ENCODE peak calls at places on chromosomes 3 and 15, in seven cellular contexts. One of them, this sample, is unnamed.

GRCh38 chr3:279325-279724 is 82.8 kb downstream of the CHL1 start:
- DNase-seq in tibial artery: no peak
- DNase-seq in RWPE1: no peak
- DNase-seq in GM13976: no peak
- DNase-seq in sigmoid colon: no peak
- DNase-seq in neural crest cell: no peak
- DNase-seq in IMR-90: no peak
- DNase-seq in this sample: no peak

GRCh38 chr15:89221543-89221942 is at the start of gene RLBP1:
- DNase-seq in tibial artery: no peak
- DNase-seq in sigmoid colon: no peak
- DNase-seq in GM13976: no peak
- DNase-seq in neural crest cell: peak
- DNase-seq in IMR-90: no peak
- DNase-seq in RWPE1: peak
- DNase-seq in this sample: no peak

GRCh38 chr15:87866961-87867360 is 389.6 kb downstream of the NTRK3 start:
- DNase-seq in tibial artery: no peak
- DNase-seq in GM13976: no peak
- DNase-seq in neural crest cell: no peak
- DNase-seq in RWPE1: no peak
- DNase-seq in sigmoid colon: no peak
- DNase-seq in IMR-90: no peak
- DNase-seq in this sample: no peak

GRCh38 chr3:105781871-105782270 is 86.9 kb downstream of the CBLB start:
- DNase-seq in sigmoid colon: no peak
- DNase-seq in IMR-90: peak
- DNase-seq in RWPE1: no peak
- DNase-seq in neural crest cell: no peak
- DNase-seq in GM13976: no peak
- DNase-seq in tibial artery: no peak
- DNase-seq in this sample: no peak

GRCh38 chr3:14475601-14476000 is 64.5 kb downstream of the GRIP2 start:
- DNase-seq in IMR-90: no peak
- DNase-seq in GM13976: no peak
- DNase-seq in neural crest cell: no peak
- DNase-seq in sigmoid colon: no peak
- DNase-seq in tibial artery: no peak
- DNase-seq in RWPE1: no peak
- DNase-seq in this sample: no peak

GRCh38 chr3:109910772-109911171 is 573.4 kb upstream of the DPPA4 start:
- DNase-seq in sigmoid colon: no peak
- DNase-seq in tibial artery: no peak
- DNase-seq in neural crest cell: no peak
- DNase-seq in RWPE1: no peak
- DNase-seq in IMR-90: no peak
- DNase-seq in GM13976: no peak
- DNase-seq in this sample: no peak

GRCh38 chr15:70267306-70267705 is 169.6 kb upstream of the TLE3 start:
- DNase-seq in RWPE1: no peak
- DNase-seq in neural crest cell: no peak
- DNase-seq in sigmoid colon: no peak
- DNase-seq in GM13976: no peak
- DNase-seq in IMR-90: no peak
- DNase-seq in tibial artery: no peak
- DNase-seq in this sample: no peak

GRCh38 chr3:69791919-69792399 is 52.7 kb downstream of the MITF start:
- DNase-seq in sigmoid colon: no peak
- DNase-seq in IMR-90: peak
- DNase-seq in GM13976: no peak
- DNase-seq in tibial artery: no peak
- DNase-seq in neural crest cell: no peak
- DNase-seq in RWPE1: no peak
- DNase-seq in this sample: no peak

GRCh38 chr3:122786067-122786466 is 7.6 kb downstream of the HSPBAP1 start:
- DNase-seq in tibial artery: no peak
- DNase-seq in IMR-90: peak
- DNase-seq in RWPE1: peak
- DNase-seq in sigmoid colon: no peak
- DNase-seq in GM13976: no peak
- DNase-seq in neural crest cell: no peak
- DNase-seq in this sample: no peak

GRCh38 chr3:63855333-63855940 is 8.2 kb downstream of the THOC7 start:
- DNase-seq in sigmoid colon: no peak
- DNase-seq in neural crest cell: no peak
- DNase-seq in GM13976: no peak
- DNase-seq in tibial artery: no peak
- DNase-seq in RWPE1: no peak
- DNase-seq in IMR-90: no peak
- DNase-seq in this sample: no peak

GRCh38 chr3:7282988-7283387 is 422.1 kb downstream of the GRM7 start:
- DNase-seq in sigmoid colon: no peak
- DNase-seq in IMR-90: no peak
- DNase-seq in GM13976: no peak
- DNase-seq in tibial artery: no peak
- DNase-seq in neural crest cell: no peak
- DNase-seq in RWPE1: no peak
- DNase-seq in this sample: no peak

GRCh38 chr3:73729969-73730440 is 105.3 kb upstream of the PDZRN3 start:
- DNase-seq in IMR-90: peak
- DNase-seq in RWPE1: no peak
- DNase-seq in GM13976: no peak
- DNase-seq in tibial artery: no peak
- DNase-seq in sigmoid colon: peak
- DNase-seq in neural crest cell: no peak
- DNase-seq in this sample: no peak

GRCh38 chr3:160822931-160823330 is 66.9 kb downstream of the PPM1L start:
- DNase-seq in GM13976: no peak
- DNase-seq in RWPE1: no peak
- DNase-seq in neural crest cell: no peak
- DNase-seq in tibial artery: no peak
- DNase-seq in IMR-90: no peak
- DNase-seq in sigmoid colon: no peak
- DNase-seq in this sample: no peak

GRCh38 chr15:100873029-100873677 is 6.5 kb upstream of the ALDH1A3 start:
- DNase-seq in sigmoid colon: peak
- DNase-seq in RWPE1: peak
- DNase-seq in GM13976: peak
- DNase-seq in IMR-90: peak
- DNase-seq in neural crest cell: peak
- DNase-seq in tibial artery: no peak
- DNase-seq in this sample: no peak
- TF ChIP-seq CTCF in sigmoid colon: peak
- TF ChIP-seq CTCF in RWPE1: peak
- TF ChIP-seq CTCF in GM13976: peak
- TF ChIP-seq CTCF in IMR-90: peak
- TF ChIP-seq CTCF in neural crest cell: peak
- TF ChIP-seq CTCF in tibial artery: peak
- TF ChIP-seq CTCF in this sample: peak

GRCh38 chr3:17806876-17807275 is 64.4 kb upstream of the TBC1D5 start:
- DNase-seq in IMR-90: no peak
- DNase-seq in tibial artery: no peak
- DNase-seq in RWPE1: no peak
- DNase-seq in GM13976: no peak
- DNase-seq in neural crest cell: no peak
- DNase-seq in sigmoid colon: no peak
- DNase-seq in this sample: no peak

GRCh38 chr3:17811633-17812032 is 69.2 kb upstream of the TBC1D5 start:
- DNase-seq in IMR-90: peak
- DNase-seq in sigmoid colon: no peak
- DNase-seq in neural crest cell: no peak
- DNase-seq in tibial artery: no peak
- DNase-seq in GM13976: no peak
- DNase-seq in RWPE1: no peak
- DNase-seq in this sample: no peak

GRCh38 chr3:17808994-17809393 is 66.6 kb upstream of the TBC1D5 start:
- DNase-seq in RWPE1: no peak
- DNase-seq in neural crest cell: no peak
- DNase-seq in tibial artery: no peak
- DNase-seq in sigmoid colon: no peak
- DNase-seq in GM13976: no peak
- DNase-seq in IMR-90: peak
- DNase-seq in this sample: no peak

GRCh38 chr3:17806201-17806600 is 63.8 kb upstream of the TBC1D5 start:
- DNase-seq in sigmoid colon: no peak
- DNase-seq in IMR-90: no peak
- DNase-seq in neural crest cell: no peak
- DNase-seq in GM13976: no peak
- DNase-seq in RWPE1: no peak
- DNase-seq in tibial artery: no peak
- DNase-seq in this sample: no peak

GRCh38 chr3:17810759-17811158 is 68.3 kb upstream of the TBC1D5 start:
- DNase-seq in tibial artery: no peak
- DNase-seq in GM13976: no peak
- DNase-seq in neural crest cell: no peak
- DNase-seq in RWPE1: no peak
- DNase-seq in sigmoid colon: no peak
- DNase-seq in IMR-90: peak
- DNase-seq in this sample: no peak
- TF ChIP-seq CTCF in tibial artery: no peak
- TF ChIP-seq CTCF in GM13976: peak
- TF ChIP-seq CTCF in neural crest cell: no peak
- TF ChIP-seq CTCF in RWPE1: no peak
- TF ChIP-seq CTCF in sigmoid colon: no peak
- TF ChIP-seq CTCF in IMR-90: peak
- TF ChIP-seq CTCF in this sample: peak

GRCh38 chr3:194486540-194487288 is at the start of gene ATP13A3:
- DNase-seq in tibial artery: peak
- DNase-seq in IMR-90: peak
- DNase-seq in neural crest cell: peak
- DNase-seq in RWPE1: peak
- DNase-seq in sigmoid colon: peak
- DNase-seq in GM13976: peak
- DNase-seq in this sample: peak

GRCh38 chr3:194485471-194485875 is 1.3 kb downstream of the ATP13A3 start:
- DNase-seq in GM13976: no peak
- DNase-seq in RWPE1: peak
- DNase-seq in IMR-90: peak
- DNase-seq in tibial artery: no peak
- DNase-seq in sigmoid colon: no peak
- DNase-seq in neural crest cell: no peak
- DNase-seq in this sample: no peak

GRCh38 chr3:194487289-194488006 is 646 bp upstream of the ATP13A3 start:
- DNase-seq in GM13976: peak
- DNase-seq in IMR-90: no peak
- DNase-seq in tibial artery: peak
- DNase-seq in sigmoid colon: peak
- DNase-seq in RWPE1: no peak
- DNase-seq in neural crest cell: no peak
- DNase-seq in this sample: peak

GRCh38 chr3:194484614-194485013 is 2.2 kb downstream of the ATP13A3 start:
- DNase-seq in sigmoid colon: no peak
- DNase-seq in IMR-90: no peak
- DNase-seq in GM13976: no peak
- DNase-seq in RWPE1: no peak
- DNase-seq in neural crest cell: no peak
- DNase-seq in tibial artery: no peak
- DNase-seq in this sample: no peak

GRCh38 chr3:194485876-194486539 is 794 bp downstream of the ATP13A3 start:
- DNase-seq in GM13976: peak
- DNase-seq in IMR-90: peak
- DNase-seq in RWPE1: peak
- DNase-seq in sigmoid colon: peak
- DNase-seq in neural crest cell: no peak
- DNase-seq in tibial artery: peak
- DNase-seq in this sample: no peak
- TF ChIP-seq CTCF in GM13976: no peak
- TF ChIP-seq CTCF in IMR-90: peak
- TF ChIP-seq CTCF in RWPE1: no peak
- TF ChIP-seq CTCF in sigmoid colon: no peak
- TF ChIP-seq CTCF in neural crest cell: peak
- TF ChIP-seq CTCF in tibial artery: peak
- TF ChIP-seq CTCF in this sample: peak

GRCh38 chr3:34394978-34395748 is 596.7 kb downstream of the PDCD6IP start:
- DNase-seq in sigmoid colon: no peak
- DNase-seq in IMR-90: no peak
- DNase-seq in GM13976: no peak
- DNase-seq in neural crest cell: no peak
- DNase-seq in tibial artery: no peak
- DNase-seq in RWPE1: no peak
- DNase-seq in this sample: peak
- TF ChIP-seq CTCF in sigmoid colon: no peak
- TF ChIP-seq CTCF in IMR-90: no peak
- TF ChIP-seq CTCF in GM13976: no peak
- TF ChIP-seq CTCF in neural crest cell: no peak
- TF ChIP-seq CTCF in tibial artery: no peak
- TF ChIP-seq CTCF in RWPE1: no peak
- TF ChIP-seq CTCF in this sample: no peak

GRCh38 chr15:79296583-79296982 is 14.1 kb downstream of the ANKRD34C start:
- DNase-seq in tibial artery: no peak
- DNase-seq in RWPE1: no peak
- DNase-seq in neural crest cell: no peak
- DNase-seq in sigmoid colon: no peak
- DNase-seq in IMR-90: no peak
- DNase-seq in GM13976: no peak
- DNase-seq in this sample: no peak
- TF ChIP-seq CTCF in tibial artery: no peak
- TF ChIP-seq CTCF in RWPE1: no peak
- TF ChIP-seq CTCF in neural crest cell: peak
- TF ChIP-seq CTCF in sigmoid colon: no peak
- TF ChIP-seq CTCF in IMR-90: no peak
- TF ChIP-seq CTCF in GM13976: no peak
- TF ChIP-seq CTCF in this sample: peak

GRCh38 chr15:25090073-25090733 is 135.4 kb downstream of the SNRPN start:
- DNase-seq in tibial artery: no peak
- DNase-seq in GM13976: no peak
- DNase-seq in IMR-90: no peak
- DNase-seq in sigmoid colon: no peak
- DNase-seq in neural crest cell: no peak
- DNase-seq in RWPE1: no peak
- DNase-seq in this sample: no peak
- TF ChIP-seq CTCF in tibial artery: no peak
- TF ChIP-seq CTCF in GM13976: no peak
- TF ChIP-seq CTCF in IMR-90: no peak
- TF ChIP-seq CTCF in sigmoid colon: no peak
- TF ChIP-seq CTCF in neural crest cell: no peak
- TF ChIP-seq CTCF in RWPE1: no peak
- TF ChIP-seq CTCF in this sample: no peak

DNA sequence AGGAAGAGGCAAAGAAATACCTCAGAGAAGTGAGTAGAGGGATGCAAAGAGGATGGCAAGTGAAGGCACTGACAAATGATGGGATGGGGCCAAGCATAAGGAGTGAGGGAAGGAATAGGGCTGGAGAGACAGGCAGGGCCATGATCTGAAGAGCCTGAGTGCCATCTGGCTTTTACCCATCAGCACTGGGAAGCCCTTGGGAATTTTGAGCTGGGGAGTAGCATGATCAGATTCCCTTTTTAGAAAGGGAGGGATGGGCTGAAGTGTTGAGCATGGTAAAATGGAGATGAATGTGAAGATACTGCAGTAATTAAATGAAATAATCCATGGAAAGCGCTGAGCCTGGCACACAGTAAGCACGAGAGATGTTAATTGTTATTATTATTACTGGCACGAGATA is 9.9 kb downstream of the RBP1 start:
- DNase-seq in GM13976: no peak
- DNase-seq in IMR-90: no peak
- DNase-seq in tibial artery: no peak
- DNase-seq in neural crest cell: no peak
- DNase-seq in sigmoid colon: no peak
- DNase-seq in RWPE1: no peak
- DNase-seq in this sample: no peak
- TF ChIP-seq CTCF in GM13976: no peak
- TF ChIP-seq CTCF in IMR-90: no peak
- TF ChIP-seq CTCF in tibial artery: no peak
- TF ChIP-seq CTCF in neural crest cell: no peak
- TF ChIP-seq CTCF in sigmoid colon: no peak
- TF ChIP-seq CTCF in RWPE1: no peak
- TF ChIP-seq CTCF in this sample: no peak